ENCODE peak calls at places on chromosomes 4 and X, in four cellular contexts. V is H9, Y is IMR-90, T is osteoblast. A is an unnamed sample.

GRCh38 chrX:85698921-85699320 is 319.5 kb upstream of the POF1B start:
- DNase-seq in T (no peak), V (no peak), Y (no peak), A (no peak)

GRCh38 chr4:65316534-65316933 is 353.8 kb downstream of the EPHA5 start:
- DNase-seq in Y (no peak), T (no peak), V (no peak), A (no peak)

GRCh38 chr4:86730310-86730709 is 118.9 kb downstream of the SLC10A6 start:
- DNase-seq in Y (no peak), T (no peak), V (peak; percentile 54), A (peak; percentile 10)

GRCh38 chrX:131792789-131793462 is 230.2 kb upstream of the STK26 start:
- DNase-seq in Y (peak; percentile 93), V (no peak), T (peak; percentile 87), A (peak; percentile 16)

GRCh38 chrX:9690046-9690445 is 75.6 kb downstream of the GPR143 start:
- DNase-seq in Y (no peak), V (no peak), T (no peak), A (no peak)

GRCh38 chr4:41060352-41061318 is 153.7 kb downstream of the APBB2 start:
- DNase-seq in T (no peak), Y (no peak), V (no peak), A (no peak)

GRCh38 chrX:37896491-37896890 is 49.1 kb upstream of the DYNLT3 start:
- DNase-seq in Y (peak; percentile 8), V (no peak), T (no peak), A (no peak)

GRCh38 chr4:134001057-134001456 is 200.5 kb downstream of the PABPC4L start:
- DNase-seq in Y (no peak), V (no peak), T (no peak), A (no peak)

GRCh38 chrX:121733514-121733913 is 686.1 kb downstream of the GLUD2 start:
- DNase-seq in Y (no peak), T (no peak), V (no peak), A (no peak)

GRCh38 chr4:107740381-107740780 is 20.3 kb upstream of the PAPSS1 start:
- DNase-seq in V (no peak), T (peak; percentile 47), Y (peak; percentile 9), A (no peak)

GRCh38 chr4:126071346-126072333 is 756.9 kb downstream of the FAT4 start:
- DNase-seq in T (no peak), V (no peak), Y (peak; percentile 78), A (no peak)

GRCh38 chr4:91611786-91612185 is 692.0 kb upstream of the GRID2 start:
- DNase-seq in T (no peak), Y (no peak), V (no peak), A (no peak)

GRCh38 chr4:89134775-89135319 is 23.5 kb downstream of the TIGD2 start:
- DNase-seq in Y (peak; percentile 83), V (no peak), T (no peak), A (no peak)

GRCh38 chr4:78650106-78651021 is 98.8 kb downstream of the ANXA3 start:
- DNase-seq in T (no peak), V (no peak), Y (peak; percentile 86), A (no peak)

GRCh38 chrX:39477438-39478120 is 620.2 kb downstream of the BCOR start:
- DNase-seq in Y (no peak), T (no peak), V (peak; percentile 88), A (no peak)

GRCh38 chr4:141851246-141851891 is 215.0 kb downstream of the IL15 start:
- DNase-seq in Y (peak; percentile 64), T (no peak), V (no peak), A (no peak)

GRCh38 chr4:99506781-99507180 is 4.0 kb upstream of the C4orf17 start:
- DNase-seq in T (no peak), Y (no peak), V (no peak), A (no peak)

GRCh38 chr4:184400375-184400870 is 73.9 kb downstream of the IRF2 start:
- DNase-seq in Y (peak; percentile 97), T (peak; percentile 91), V (no peak), A (no peak)

GRCh38 chrX:86148594-86148993 is 343 bp downstream of the DACH2 start:
- DNase-seq in V (peak; percentile 29), T (no peak), Y (no peak), A (no peak)

GRCh38 chrX:63656871-63657580 is 128.0 kb downstream of the ARHGEF9 start:
- DNase-seq in V (no peak), Y (peak; percentile 78), T (no peak), A (no peak)

GRCh38 chr4:133775881-133776280 is 425.7 kb downstream of the PABPC4L start:
- DNase-seq in T (no peak), Y (peak; percentile 81), V (no peak), A (no peak)

GRCh38 chr4:165894159-165894558 is 21.1 kb downstream of the TLL1 start:
- DNase-seq in V (no peak), Y (no peak), T (no peak), A (no peak)

GRCh38 chrX:74523870-74524735 is 90.3 kb downstream of the RLIM start:
- DNase-seq in Y (peak; percentile 6), T (no peak), V (no peak), A (no peak)

GRCh38 chr4:29113960-29114359 is 1606.2 kb upstream of the PCDH7 start:
- DNase-seq in T (no peak), V (no peak), Y (no peak), A (no peak)

GRCh38 chr4:120156115-120156718 is 89.6 kb upstream of the MAD2L1 start:
- DNase-seq in Y (peak; percentile 80), V (no peak), T (no peak), A (peak; percentile 33)

GRCh38 chr4:2535386-2536192 is 858 bp upstream of the FAM193A start:
- DNase-seq in V (peak; percentile 68), T (peak; percentile 91), Y (peak; percentile 5), A (peak; percentile 76)
- TF ChIP-seq CTCF in V (peak; percentile 29), T (no peak), Y (no peak), A (peak; percentile 61)

GRCh38 chr4:66577922-66578321 is 907.6 kb upstream of the EPHA5 start:
- DNase-seq in V (no peak), Y (no peak), T (no peak), A (no peak)

GRCh38 chr4:66571145-66571544 is 900.9 kb upstream of the EPHA5 start:
- DNase-seq in T (no peak), Y (no peak), V (no peak), A (no peak)

GRCh38 chr4:66575024-66575696 is 904.9 kb upstream of the EPHA5 start:
- DNase-seq in V (no peak), Y (peak; percentile 62), T (peak; percentile 60), A (no peak)

GRCh38 chr4:66572949-66573348 is 902.7 kb upstream of the EPHA5 start:
- DNase-seq in T (peak; percentile 72), V (no peak), Y (peak; percentile 43), A (no peak)

DNA sequence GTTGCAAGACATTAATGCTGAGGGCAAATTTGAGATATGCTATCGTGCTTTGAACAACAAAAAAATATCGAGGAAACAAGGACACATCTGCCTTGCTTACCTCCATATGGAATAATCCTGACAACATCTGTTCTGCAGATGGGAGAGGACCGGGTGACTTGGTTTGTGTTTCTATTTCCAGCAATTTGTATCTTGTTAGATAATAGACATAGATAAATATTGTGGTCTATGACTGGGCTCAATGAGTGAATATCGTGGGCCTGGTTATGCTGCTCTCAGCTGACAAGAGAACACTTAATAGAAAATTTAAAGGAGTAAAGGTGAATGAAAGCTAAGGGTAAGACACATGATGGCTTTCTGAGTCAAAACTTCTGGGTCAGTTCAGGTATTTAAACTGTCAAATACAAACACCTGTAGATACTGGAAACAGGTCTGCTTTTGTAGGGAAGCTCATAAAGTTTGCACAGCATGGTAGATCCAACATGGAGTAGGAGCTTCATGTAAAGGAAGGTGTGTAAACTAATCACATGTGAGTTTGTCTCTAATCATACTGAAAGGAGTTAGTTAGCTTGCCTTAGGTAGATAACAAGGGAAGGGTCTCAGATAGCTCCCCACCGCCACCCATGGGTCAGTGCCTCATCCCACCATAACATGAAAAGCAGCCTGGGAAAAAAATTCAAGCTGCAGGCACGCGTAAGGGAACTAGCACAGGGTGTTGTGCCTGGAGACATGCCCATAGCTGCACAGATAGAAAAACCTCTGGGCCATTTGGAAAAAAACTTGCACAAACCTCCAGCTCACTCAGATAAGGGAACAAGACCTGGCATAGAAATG is 904.1 kb upstream of the EPHA5 start:
- DNase-seq in T (no peak), V (peak; percentile 31), Y (peak; percentile 65), A (no peak)
- H4K20me1 ChIP-seq in T (no peaks in the 10 kb centered on the region), V (no peaks in the 10 kb centered on the region), Y (no peaks in the 10 kb centered on the region), A (no peaks in the 10 kb centered on the region)

GRCh38 chr4:153249199-153250154 is 45.2 kb downstream of the TRIM2 start:
- DNase-seq in V (peak; percentile 90), Y (peak; percentile 60), T (peak; percentile 95), A (peak; percentile 90)

GRCh38 chr4:153247116-153247490 is 42.9 kb downstream of the TRIM2 start:
- DNase-seq in V (no peak), T (no peak), Y (no peak), A (no peak)

GRCh38 chr4:153246446-153247115 is 42.3 kb downstream of the TRIM2 start:
- DNase-seq in T (no peak), V (no peak), Y (no peak), A (no peak)

GRCh38 chr4:153245775-153246174 is 41.5 kb downstream of the TRIM2 start:
- DNase-seq in Y (no peak), T (no peak), V (no peak), A (no peak)

GRCh38 chr4:153248641-153249198 is 44.5 kb downstream of the TRIM2 start:
- DNase-seq in T (no peak), V (peak; percentile 61), Y (no peak), A (no peak)
- H3K27ac ChIP-seq in T (no peak overlapping the region), V (no peak overlapping the region), Y (peak overlapping the region; percentile 35), A (peak overlapping the region; percentile 46)

GRCh38 chr4:44495136-44495535 is 46.5 kb upstream of the KCTD8 start:
- DNase-seq in T (no peak), Y (no peak), V (no peak), A (no peak)

GRCh38 chr4:44493924-44494323 is 45.3 kb upstream of the KCTD8 start:
- DNase-seq in T (no peak), V (peak; percentile 50), Y (no peak), A (no peak)
- TF ChIP-seq CTCF in T (peak; percentile 25), V (peak; percentile 58), Y (peak; percentile 41), A (peak; percentile 40)

GRCh38 chr4:2927016-2927695 is 36.0 kb downstream of the NOP14 start:
- DNase-seq in Y (no peak), T (peak; percentile 44), V (no peak), A (no peak)
- H4K20me1 ChIP-seq in Y (peaks cover 33% of the 10 kb centered on the region), T (peaks cover 19% of the 10 kb centered on the region), V (peaks cover 2% of the 10 kb centered on the region), A (peaks cover 36% of the 10 kb centered on the region)

GRCh38 chr4:48295116-48295515 is 25.5 kb upstream of the TEC start:
- DNase-seq in T (peak; percentile 78), Y (no peak), V (no peak), A (no peak)
- H3K27ac ChIP-seq in T (no peak overlapping the region), Y (no peak overlapping the region), V (no peak overlapping the region), A (no peak overlapping the region)